ENCODE peak calls at places on chromosomes 6 and 20, in six cellular contexts. M is lower lobe of right lung; F is CD8-positive, alpha-beta T cell; Y is A549; D is right lobe of liver; C is adrenal gland. P is an unnamed sample.

GRCh38 chr20:63124092-63124781 is 91.7 kb downstream of the YTHDF1 start:
- DNase-seq in M (peak; percentile 23), C (peak; percentile 1), Y (no peak), F (no peak), D (peak; percentile 32), P (no peak)

GRCh38 chr6:24126586-24127192 is 674 bp downstream of the NRSN1 start:
- DNase-seq in Y (peak; percentile 7), D (no peak), F (no peak), M (no peak), C (peak; percentile 33), P (peak; percentile 63)

GRCh38 chr20:57498425-57499400 is 26.2 kb downstream of the CTCFL start:
- DNase-seq in D (no peak), Y (no peak), M (no peak), F (no peak), C (no peak), P (peak; percentile 42)

GRCh38 chr20:57947421-57948176 is 237.8 kb upstream of the PMEPA1 start:
- DNase-seq in C (no peak), M (no peak), Y (no peak), F (no peak), D (no peak), P (no peak)

GRCh38 chr6:138818496-138819194 is 22.8 kb downstream of the ECT2L start:
- DNase-seq in C (no peak), Y (no peak), F (no peak), D (no peak), M (no peak), P (no peak)

GRCh38 chr6:117459447-117459944 is 23.0 kb upstream of the DCBLD1 start:
- DNase-seq in D (no peak), M (no peak), C (no peak), Y (no peak), F (no peak), P (no peak)

GRCh38 chr6:136923116-136923953 is 1.2 kb downstream of the SLC35D3 start:
- DNase-seq in D (no peak), C (no peak), F (no peak), Y (no peak), M (no peak), P (no peak)

GRCh38 chr6:44221961-44222335 is 1.4 kb upstream of the SLC29A1 start:
- DNase-seq in Y (no peak), M (no peak), C (no peak), F (no peak), D (no peak), P (no peak)

GRCh38 chr6:31898200-31899011 is 908 bp upstream of the EHMT2 start:
- DNase-seq in Y (peak; percentile 26), M (no peak), C (no peak), D (peak; percentile 47), F (no peak), P (peak; percentile 49)

GRCh38 chr20:14415492-14415891 is 78.1 kb upstream of the FLRT3 start:
- DNase-seq in M (no peak), Y (no peak), C (no peak), D (no peak), F (no peak), P (no peak)

GRCh38 chr20:41040855-41041254 is 12.2 kb downstream of the TOP1 start:
- DNase-seq in M (no peak), Y (no peak), C (no peak), F (no peak), D (no peak), P (peak; percentile 26)

GRCh38 chr6:158415666-158416065 is 103.4 kb downstream of the TULP4 start:
- DNase-seq in Y (no peak), F (no peak), M (no peak), D (no peak), C (no peak), P (no peak)

GRCh38 chr6:17583811-17584210 is 16.3 kb upstream of the FAM8A1 start:
- DNase-seq in D (no peak), Y (no peak), F (no peak), M (no peak), C (peak; percentile 24), P (no peak)

GRCh38 chr6:74015427-74015826 is 319.4 kb downstream of the CD109 start:
- DNase-seq in Y (no peak), C (no peak), D (no peak), M (no peak), F (no peak), P (no peak)

GRCh38 chr6:107811591-107812218 is 12.4 kb downstream of the SCML4 start:
- DNase-seq in M (no peak), D (no peak), C (no peak), F (no peak), Y (peak; percentile 8), P (no peak)

GRCh38 chr6:39865011-39865888 is 69.0 kb downstream of the MOCS1 start:
- DNase-seq in Y (peak; percentile 26), D (peak; percentile 81), M (peak; percentile 72), F (peak; percentile 41), C (peak; percentile 76), P (peak; percentile 63)

GRCh38 chr6:125922322-125922860 is 34.2 kb upstream of the HINT3 start:
- DNase-seq in F (no peak), Y (no peak), M (no peak), D (no peak), C (no peak), P (no peak)

GRCh38 chr6:116783852-116784251 is 18.3 kb upstream of the FAM162B start:
- DNase-seq in C (no peak), M (no peak), F (no peak), Y (no peak), D (no peak), P (no peak)

GRCh38 chr20:59746155-59746554 is 141.8 kb downstream of the PHACTR3 start:
- DNase-seq in Y (no peak), C (no peak), F (no peak), M (no peak), D (no peak), P (no peak)

GRCh38 chr6:2688416-2689064 is 62.2 kb downstream of the MYLK4 start:
- DNase-seq in F (no peak), M (no peak), Y (peak; percentile 19), D (no peak), C (peak; percentile 28), P (no peak)

GRCh38 chr20:62698231-62698630 is 10.4 kb upstream of the NTSR1 start:
- DNase-seq in C (no peak), M (no peak), D (no peak), Y (no peak), F (no peak), P (no peak)

GRCh38 chr6:87154641-87155271 is 609 bp upstream of the ZNF292 start:
- DNase-seq in F (no peak), M (no peak), C (no peak), D (no peak), Y (peak; percentile 34), P (peak; percentile 65)

GRCh38 chr6:45327956-45328522 is at the start of gene RUNX2:
- DNase-seq in F (no peak), D (no peak), C (no peak), Y (no peak), M (no peak), P (peak; percentile 70)

GRCh38 chr20:13174402-13174801 is 46.7 kb upstream of the ISM1 start:
- DNase-seq in M (no peak), Y (no peak), C (no peak), D (no peak), F (no peak), P (no peak)
- H3K4me3 ChIP-seq in M (no peak overlapping the region), Y (no peak overlapping the region), C (no peak overlapping the region), D (no peak overlapping the region), F (no peak overlapping the region), P (no peak overlapping the region)

DNA sequence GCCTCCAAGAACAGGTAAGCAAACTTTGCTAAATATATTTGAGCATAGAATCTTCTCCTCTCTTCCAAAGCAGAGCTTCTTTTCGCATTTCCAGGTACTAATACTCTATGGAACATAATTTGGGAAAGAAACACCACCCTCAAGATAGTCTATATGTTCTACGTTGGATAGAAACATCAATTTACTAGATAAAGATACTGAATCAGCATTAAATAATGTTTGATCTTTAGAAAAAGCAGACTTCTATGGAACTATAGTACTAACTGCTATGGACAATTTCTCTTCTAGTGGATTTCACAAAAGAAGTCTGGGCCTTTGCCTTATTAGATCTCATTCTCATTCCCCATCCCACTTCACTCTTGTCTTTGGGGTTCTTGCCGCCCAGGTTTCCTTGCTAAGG is 103.0 kb downstream of the CDK19 start:
- DNase-seq in C (no peak), M (no peak), D (no peak), F (no peak), Y (no peak), P (no peak)
- H3K4me3 ChIP-seq in C (no peak overlapping the region), M (no peak overlapping the region), D (no peak overlapping the region), F (no peak overlapping the region), Y (no peak overlapping the region), P (no peak overlapping the region)

GRCh38 chr20:54474866-54475265 is 527 bp upstream of the DOK5 start:
- DNase-seq in Y (no peak), F (no peak), D (no peak), C (no peak), M (no peak), P (no peak)
- H3K4me3 ChIP-seq in Y (no peak overlapping the region), F (no peak overlapping the region), D (no peak overlapping the region), C (no peak overlapping the region), M (peak overlapping the region; percentile 55), P (no peak overlapping the region)

GRCh38 chr20:18972251-18972876 is 158.8 kb downstream of the SCP2D1 start:
- DNase-seq in Y (no peak), M (no peak), D (peak; percentile 1), C (no peak), F (no peak), P (no peak)

GRCh38 chr20:18971574-18971973 is 158.0 kb downstream of the SCP2D1 start:
- DNase-seq in F (no peak), Y (no peak), D (no peak), M (no peak), C (no peak), P (no peak)

GRCh38 chr20:18977441-18977840 is 163.9 kb downstream of the SCP2D1 start:
- DNase-seq in C (no peak), M (no peak), F (no peak), Y (no peak), D (no peak), P (no peak)

GRCh38 chr20:18973499-18974173 is 160.1 kb downstream of the SCP2D1 start:
- DNase-seq in C (peak; percentile 90), D (no peak), Y (no peak), M (no peak), F (no peak), P (no peak)

GRCh38 chr20:18974660-18975059 is 161.1 kb downstream of the SCP2D1 start:
- DNase-seq in M (no peak), Y (no peak), D (no peak), F (no peak), C (no peak), P (no peak)
- H3K4me3 ChIP-seq in M (no peak overlapping the region), Y (no peak overlapping the region), D (no peak overlapping the region), F (no peak overlapping the region), C (no peak overlapping the region), P (no peak overlapping the region)

GRCh38 chr6:160882741-160883340 is 108.7 kb upstream of the MAP3K4 start:
- DNase-seq in M (no peak), D (no peak), C (no peak), F (no peak), Y (no peak), P (no peak)
- H3K4me3 ChIP-seq in M (no peak overlapping the region), D (no peak overlapping the region), C (no peak overlapping the region), F (no peak overlapping the region), Y (no peak overlapping the region), P (no peak overlapping the region)

DNA sequence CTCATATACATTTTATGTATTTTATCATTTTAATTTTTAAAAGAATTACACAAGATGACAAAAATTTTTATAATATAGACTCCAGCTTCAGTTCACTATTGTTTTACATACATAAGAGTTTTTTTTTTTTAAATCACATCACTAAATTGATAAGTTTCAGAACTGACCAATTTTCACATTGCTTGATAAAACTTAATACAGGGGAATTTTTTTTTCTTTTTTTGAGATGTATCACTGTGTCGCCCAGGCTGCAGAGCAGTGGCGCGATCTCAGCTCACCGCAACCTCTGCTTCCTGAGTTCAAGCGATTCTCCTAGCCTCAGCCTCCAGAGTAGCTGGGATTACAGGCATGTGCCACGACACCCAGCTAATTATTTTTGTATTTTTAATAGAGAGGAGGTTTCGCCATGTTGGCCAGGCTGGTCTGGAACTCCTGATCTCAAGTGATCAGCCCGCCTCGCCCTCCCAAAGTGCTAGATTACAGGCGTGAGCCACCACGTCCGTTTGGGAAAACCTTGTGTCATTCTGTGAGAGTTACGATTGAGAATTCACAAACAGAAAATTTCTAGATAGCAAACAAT is 36.6 kb upstream of the BTN3A2 start:
- DNase-seq in Y (no peak), M (no peak), D (no peak), F (no peak), C (no peak), P (no peak)
- H3K4me3 ChIP-seq in Y (peak overlapping the region; percentile 69), M (no peak overlapping the region), D (no peak overlapping the region), F (peak overlapping the region; percentile 5), C (no peak overlapping the region), P (peak overlapping the region; percentile 53)